ENCODE peak calls at places on chromosomes 12 and 14, in six cellular contexts. One of them, this sample, is unnamed.

GRCh38 chr14:68544150-68544892 is 248.5 kb downstream of the ZFP36L1 start:
- DNase-seq in HEK293T: no peak
- DNase-seq in anterior cingulate cortex: no peak
- DNase-seq in nucleus accumbens: no peak
- DNase-seq in keratinocyte: peak
- DNase-seq in kidney tubule cell: peak
- DNase-seq in this sample: no peak

GRCh38 chr14:76591270-76591669 is 170.0 kb upstream of the VASH1 start:
- DNase-seq in nucleus accumbens: peak
- DNase-seq in kidney tubule cell: no peak
- DNase-seq in anterior cingulate cortex: no peak
- DNase-seq in HEK293T: no peak
- DNase-seq in keratinocyte: no peak
- DNase-seq in this sample: no peak

GRCh38 chr14:93073366-93073722 is 42.4 kb downstream of the ITPK1 start:
- DNase-seq in HEK293T: no peak
- DNase-seq in nucleus accumbens: no peak
- DNase-seq in kidney tubule cell: no peak
- DNase-seq in keratinocyte: no peak
- DNase-seq in anterior cingulate cortex: no peak
- DNase-seq in this sample: no peak

GRCh38 chr12:54125950-54126695 is 62.7 kb downstream of the SMUG1 start:
- DNase-seq in keratinocyte: no peak
- DNase-seq in anterior cingulate cortex: no peak
- DNase-seq in kidney tubule cell: peak
- DNase-seq in nucleus accumbens: no peak
- DNase-seq in HEK293T: peak
- DNase-seq in this sample: no peak

GRCh38 chr12:5461966-5462365 is 30.1 kb downstream of the NTF3 start:
- DNase-seq in anterior cingulate cortex: no peak
- DNase-seq in kidney tubule cell: no peak
- DNase-seq in keratinocyte: no peak
- DNase-seq in nucleus accumbens: no peak
- DNase-seq in HEK293T: no peak
- DNase-seq in this sample: no peak

GRCh38 chr14:20522332-20522731 is 17.0 kb downstream of the RNASE10 start:
- DNase-seq in HEK293T: no peak
- DNase-seq in nucleus accumbens: no peak
- DNase-seq in kidney tubule cell: no peak
- DNase-seq in anterior cingulate cortex: no peak
- DNase-seq in keratinocyte: no peak
- DNase-seq in this sample: no peak

GRCh38 chr12:72017054-72017651 is 78.5 kb downstream of the TPH2 start:
- DNase-seq in kidney tubule cell: peak
- DNase-seq in keratinocyte: no peak
- DNase-seq in anterior cingulate cortex: peak
- DNase-seq in nucleus accumbens: peak
- DNase-seq in HEK293T: peak
- DNase-seq in this sample: peak

GRCh38 chr12:23055004-23055403 is 430.0 kb downstream of the ETNK1 start:
- DNase-seq in nucleus accumbens: no peak
- DNase-seq in anterior cingulate cortex: no peak
- DNase-seq in keratinocyte: no peak
- DNase-seq in kidney tubule cell: peak
- DNase-seq in HEK293T: peak
- DNase-seq in this sample: peak

GRCh38 chr12:85874064-85874463 is at the start of gene NTS:
- DNase-seq in keratinocyte: no peak
- DNase-seq in nucleus accumbens: no peak
- DNase-seq in anterior cingulate cortex: no peak
- DNase-seq in HEK293T: no peak
- DNase-seq in kidney tubule cell: no peak
- DNase-seq in this sample: no peak

GRCh38 chr12:44542716-44543115 is 333.4 kb downstream of the NELL2 start:
- DNase-seq in kidney tubule cell: no peak
- DNase-seq in HEK293T: no peak
- DNase-seq in nucleus accumbens: no peak
- DNase-seq in anterior cingulate cortex: no peak
- DNase-seq in keratinocyte: no peak
- DNase-seq in this sample: no peak

GRCh38 chr12:118053071-118053985 is 7.7 kb downstream of the WSB2 start:
- DNase-seq in kidney tubule cell: peak
- DNase-seq in nucleus accumbens: no peak
- DNase-seq in keratinocyte: no peak
- DNase-seq in HEK293T: no peak
- DNase-seq in anterior cingulate cortex: no peak
- DNase-seq in this sample: no peak

GRCh38 chr12:1936406-1937320 is 18.2 kb upstream of the CACNA2D4 start:
- DNase-seq in anterior cingulate cortex: peak
- DNase-seq in nucleus accumbens: peak
- DNase-seq in kidney tubule cell: peak
- DNase-seq in keratinocyte: no peak
- DNase-seq in HEK293T: no peak
- DNase-seq in this sample: peak

GRCh38 chr14:54742492-54743350 is 159.9 kb downstream of the GCH1 start:
- DNase-seq in anterior cingulate cortex: no peak
- DNase-seq in keratinocyte: no peak
- DNase-seq in HEK293T: no peak
- DNase-seq in kidney tubule cell: no peak
- DNase-seq in nucleus accumbens: no peak
- DNase-seq in this sample: no peak

GRCh38 chr12:107411792-107412535 is 273.6 kb upstream of the PWP1 start:
- DNase-seq in kidney tubule cell: peak
- DNase-seq in HEK293T: peak
- DNase-seq in nucleus accumbens: no peak
- DNase-seq in keratinocyte: no peak
- DNase-seq in anterior cingulate cortex: no peak
- DNase-seq in this sample: no peak